ENCODE peak calls at places on chromosomes 13 and 19, in six cellular contexts. V, Y, K, G, F and B are unnamed samples.

GRCh38 chr13:87669379-87669978 is 1.7 kb upstream of the SLITRK5 start:
- DNase-seq in G (peak; percentile 57), Y (no peak), F (no peak), V (peak; percentile 31), K (no peak), B (no peak)

GRCh38 chr19:48501446-48501960 is 10.1 kb downstream of the LMTK3 start:
- DNase-seq in G (peak; percentile 68), V (no peak), F (peak; percentile 77), K (peak; percentile 68), Y (peak; percentile 87), B (no peak)

GRCh38 chr19:49468746-49469447 is 5.1 kb upstream of the FLT3LG start:
- DNase-seq in F (peak; percentile 67), V (peak; percentile 72), K (peak; percentile 32), Y (no peak), G (peak; percentile 21), B (no peak)

GRCh38 chr13:44300895-44301638 is 72.6 kb upstream of the SERP2 start:
- DNase-seq in Y (no peak), G (no peak), F (no peak), V (peak; percentile 91), K (peak; percentile 52), B (no peak)

GRCh38 chr19:44525721-44526430 is 3.6 kb downstream of the CEACAM20 start:
- DNase-seq in F (no peak), G (no peak), V (no peak), K (no peak), Y (no peak), B (no peak)

GRCh38 chr19:12065100-12065538 is 588 bp downstream of the ZNF844 start:
- DNase-seq in F (peak; percentile 32), V (peak; percentile 47), Y (no peak), K (no peak), G (peak; percentile 10), B (no peak)

GRCh38 chr19:22617614-22618325 is 16.4 kb upstream of the ZNF492 start:
- DNase-seq in K (no peak), Y (peak; percentile 47), G (no peak), F (no peak), V (no peak), B (no peak)

GRCh38 chr13:51397262-51397933 is 55.4 kb downstream of the INTS6 start:
- DNase-seq in G (peak; percentile 1), V (peak; percentile 73), Y (no peak), F (no peak), K (no peak), B (no peak)

GRCh38 chr19:18529782-18530181 is 7.9 kb upstream of the ELL start:
- DNase-seq in F (no peak), K (no peak), V (no peak), G (no peak), Y (no peak), B (no peak)

GRCh38 chr13:76879211-76879875 is 6.9 kb downstream of the KCTD12 start:
- DNase-seq in K (no peak), Y (peak; percentile 77), G (no peak), V (peak; percentile 86), F (peak; percentile 46), B (no peak)

GRCh38 chr13:27349458-27349857 is 75.0 kb upstream of the GTF3A start:
- DNase-seq in G (no peak), K (no peak), Y (no peak), F (no peak), V (no peak), B (no peak)

GRCh38 chr19:10863107-10863700 is 8.1 kb upstream of the CARM1 start:
- DNase-seq in V (peak; percentile 72), K (peak; percentile 7), G (no peak), F (no peak), Y (peak; percentile 81), B (no peak)

GRCh38 chr13:110957181-110957884 is 42.5 kb upstream of the ANKRD10 start:
- DNase-seq in F (no peak), V (peak; percentile 33), K (no peak), Y (no peak), G (no peak), B (no peak)

GRCh38 chr19:5436101-5436947 is 18.9 kb upstream of the ZNRF4 start:
- DNase-seq in K (no peak), Y (no peak), V (peak; percentile 16), G (peak; percentile 44), F (no peak), B (no peak)

GRCh38 chr19:53467138-53467502 is 413 bp upstream of the ZNF813 start:
- DNase-seq in K (no peak), G (no peak), F (no peak), Y (no peak), V (no peak), B (no peak)

GRCh38 chr13:20127263-20127562 is 33.6 kb downstream of the GJA3 start:
- DNase-seq in F (no peak), V (no peak), Y (no peak), G (no peak), K (no peak), B (no peak)

GRCh38 chr19:34744896-34745690 is 11.1 kb downstream of the ZNF181 start:
- DNase-seq in K (no peak), F (no peak), Y (no peak), G (no peak), V (no peak), B (no peak)

GRCh38 chr13:37627428-37627827 is 28.9 kb upstream of the POSTN start:
- DNase-seq in F (no peak), V (no peak), Y (no peak), G (peak; percentile 71), K (no peak), B (no peak)

GRCh38 chr19:34145741-34146202 is 26.5 kb upstream of the LSM14A start:
- DNase-seq in G (peak; percentile 15), K (peak; percentile 56), Y (no peak), V (peak; percentile 58), F (peak; percentile 45), B (no peak)

GRCh38 chr13:101018720-101019119 is 344.1 kb upstream of the TMTC4 start:
- DNase-seq in F (no peak), G (no peak), Y (no peak), K (no peak), V (peak; percentile 63), B (no peak)

GRCh38 chr19:40465025-40465780 is at the start of gene BLVRB:
- DNase-seq in F (no peak), K (no peak), Y (no peak), G (no peak), V (peak; percentile 85), B (no peak)

GRCh38 chr13:91328726-91329125 is 18.8 kb upstream of the MIR17HG start:
- DNase-seq in V (no peak), K (no peak), G (no peak), F (no peak), Y (no peak), B (no peak)